ENCODE peak calls at places on chromosomes 7 and 10, in eight cellular contexts. D is esophagus muscularis mucosa; O is colonic mucosa; V is cardiac muscle cell; L is CD8-positive, alpha-beta memory T cell; J is heart right ventricle; S is Peyer's patch; T is psoas muscle. A is an unnamed sample.

GRCh38 chr7:5450549-5451327 is 27.1 kb upstream of the TNRC18 start:
- DNase-seq in D (no peak), O (peak; percentile 58), V (peak; percentile 53), L (peak; percentile 47), J (peak; percentile 55), S (no peak), T (peak; percentile 72), A (peak; percentile 42)

GRCh38 chr10:93590638-93591037 is 10.4 kb downstream of the RBP4 start:
- DNase-seq in D (no peak), O (no peak), V (no peak), L (no peak), J (no peak), S (no peak), T (no peak), A (no peak)

GRCh38 chr10:114375082-114375481 is 29.2 kb downstream of the AFAP1L2 start:
- DNase-seq in D (no peak), O (no peak), V (peak; percentile 86), L (no peak), J (no peak), S (no peak), T (no peak), A (peak; percentile 50)

GRCh38 chr10:103241262-103242011 is 4.2 kb upstream of the RPEL1 start:
- DNase-seq in D (no peak), O (peak; percentile 94), V (no peak), L (no peak), J (no peak), S (no peak), T (peak; percentile 62), A (peak; percentile 51)

GRCh38 chr10:103861501-103861900 is 6.1 kb upstream of the SH3PXD2A start:
- DNase-seq in D (no peak), O (no peak), V (no peak), L (no peak), J (no peak), S (no peak), T (no peak), A (peak; percentile 74)

GRCh38 chr7:155483868-155484325 is 26.0 kb downstream of the EN2 start:
- DNase-seq in D (no peak), O (no peak), V (peak; percentile 39), L (no peak), J (no peak), S (no peak), T (no peak), A (no peak)

GRCh38 chr7:15558747-15559146 is 3.1 kb downstream of the AGMO start:
- DNase-seq in D (no peak), O (no peak), V (no peak), L (no peak), J (no peak), S (no peak), T (no peak), A (no peak)

GRCh38 chr7:31251441-31251840 is 89.1 kb downstream of the NEUROD6 start:
- DNase-seq in D (no peak), O (no peak), V (no peak), L (no peak), J (no peak), S (no peak), T (no peak), A (no peak)

GRCh38 chr7:104945599-104945956 is 68.4 kb upstream of the KMT2E start:
- DNase-seq in D (no peak), O (no peak), V (no peak), L (no peak), J (no peak), S (no peak), T (no peak), A (no peak)

GRCh38 chr10:62732841-62733653 is 71.5 kb upstream of the ADO start:
- DNase-seq in D (no peak), O (no peak), V (peak; percentile 20), L (peak; percentile 81), J (no peak), S (peak; percentile 18), T (no peak), A (peak; percentile 96)

GRCh38 chr10:118337356-118337755 is 4.8 kb downstream of the FAM204A start:
- DNase-seq in D (no peak), O (no peak), V (no peak), L (no peak), J (no peak), S (no peak), T (no peak), A (no peak)

GRCh38 chr10:89563861-89564478 is 28.6 kb upstream of the SLC16A12 start:
- DNase-seq in D (no peak), O (peak; percentile 23), V (peak; percentile 64), L (peak; percentile 49), J (peak; percentile 17), S (no peak), T (no peak), A (peak; percentile 31)

GRCh38 chr7:87416682-87417587 is 58.5 kb downstream of the ABCB4 start:
- DNase-seq in D (no peak), O (peak; percentile 79), V (peak; percentile 80), L (peak; percentile 60), J (peak; percentile 66), S (peak; percentile 64), T (no peak), A (peak; percentile 80)

GRCh38 chr10:11175823-11176243 is 158.2 kb downstream of the CELF2 start:
- DNase-seq in D (no peak), O (no peak), V (no peak), L (no peak), J (no peak), S (peak; percentile 71), T (no peak), A (no peak)

GRCh38 chr7:2301510-2301860 is 12.8 kb downstream of the SNX8 start:
- DNase-seq in D (no peak), O (no peak), V (no peak), L (no peak), J (no peak), S (no peak), T (no peak), A (peak; percentile 38)

GRCh38 chr10:99531696-99532050 is 1.1 kb upstream of the NKX2-3 start:
- DNase-seq in D (no peak), O (no peak), V (no peak), L (no peak), J (no peak), S (no peak), T (no peak), A (no peak)

GRCh38 chr10:103931603-103932002 is 13.6 kb upstream of the STN1 start:
- DNase-seq in D (peak; percentile 45), O (no peak), V (no peak), L (no peak), J (no peak), S (no peak), T (no peak), A (no peak)

GRCh38 chr7:92621026-92621540 is 30.9 kb upstream of the FAM133B start:
- DNase-seq in D (no peak), O (peak; percentile 77), V (peak; percentile 97), L (peak; percentile 71), J (peak; percentile 74), S (peak; percentile 32), T (peak; percentile 52), A (peak; percentile 97)

GRCh38 chr7:47185193-47185592 is 396.7 kb downstream of the TNS3 start:
- DNase-seq in D (peak; percentile 88), O (no peak), V (no peak), L (no peak), J (no peak), S (no peak), T (no peak), A (no peak)
- H3K4me1 ChIP-seq in D (peaks cover 62% of the 10 kb centered on the region), O (no peaks in the 10 kb centered on the region), V (no peaks in the 10 kb centered on the region), L (no peaks in the 10 kb centered on the region), J (peaks cover 30% of the 10 kb centered on the region), S (no peaks in the 10 kb centered on the region), T (peaks cover 47% of the 10 kb centered on the region), A (no peaks in the 10 kb centered on the region)

DNA sequence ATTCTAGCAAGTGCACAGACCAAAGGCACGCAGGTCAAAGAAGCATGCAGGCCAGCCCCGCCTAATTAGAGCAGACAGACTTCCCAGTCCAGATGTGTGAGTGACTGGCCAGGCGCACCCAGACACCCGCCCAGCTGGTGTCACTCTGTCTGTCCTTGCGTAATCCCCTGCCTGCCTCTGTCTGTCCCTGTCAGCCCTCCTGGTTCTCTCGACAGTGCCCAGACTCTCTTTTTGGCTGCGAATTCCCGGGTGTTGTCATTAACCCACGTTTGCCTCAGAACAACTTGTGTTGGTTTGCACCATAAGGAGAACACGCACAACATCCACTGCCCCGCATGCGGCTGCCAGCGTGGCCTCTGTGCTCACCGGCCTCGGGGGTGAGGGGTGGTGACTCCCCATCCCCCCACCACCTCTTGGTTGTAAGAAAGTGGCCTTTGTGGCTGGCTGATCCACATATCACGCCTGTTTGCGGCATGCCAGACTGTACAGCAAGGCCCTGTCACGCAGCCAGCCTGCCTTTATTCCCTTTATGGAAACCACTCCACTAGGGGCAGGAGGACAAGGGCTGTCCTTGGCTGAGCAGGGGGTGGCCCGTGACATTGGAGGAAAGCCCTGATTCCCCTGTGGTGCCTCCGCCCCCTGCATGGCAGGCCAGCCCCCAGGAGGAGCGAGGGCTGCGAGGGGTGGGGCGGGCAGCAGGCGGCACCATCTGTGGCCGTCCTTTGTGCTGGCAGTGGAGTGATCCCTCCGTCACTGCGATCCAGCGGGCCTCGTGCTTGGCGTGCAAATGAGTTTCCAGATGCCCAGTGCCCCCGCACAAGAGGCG is 72.8 kb upstream of the PPIF start:
- DNase-seq in D (peak; percentile 96), O (peak; percentile 64), V (peak; percentile 46), L (no peak), J (peak; percentile 87), S (no peak), T (peak; percentile 93), A (peak; percentile 72)
- H3K27ac ChIP-seq in D (peak overlapping the region; percentile 82), O (peak overlapping the region; percentile 32), V (peak overlapping the region; percentile 75), L (no peak overlapping the region), J (peak overlapping the region; percentile 93), S (peak overlapping the region; percentile 17), T (peak overlapping the region; percentile 73), A (peak overlapping the region; percentile 63)

DNA sequence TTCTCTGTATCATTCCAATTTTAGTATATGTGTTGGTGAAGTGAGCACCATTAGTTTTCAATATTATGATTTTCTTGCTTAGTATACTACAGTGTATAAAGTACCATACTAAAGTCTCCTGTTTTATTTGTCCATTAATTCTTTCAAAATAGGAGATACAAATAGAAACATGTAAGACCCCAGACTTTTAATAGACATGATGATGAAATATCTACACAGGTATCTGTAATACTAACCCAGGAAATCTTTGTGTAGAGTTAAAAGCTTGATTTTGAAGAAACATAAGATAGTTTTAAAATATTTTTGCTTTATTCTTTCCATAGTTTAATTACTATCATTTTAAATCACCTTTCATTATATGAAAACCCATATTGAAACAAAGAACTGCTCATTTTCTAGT is 133.8 kb upstream of the WNT16 start:
- DNase-seq in D (no peak), O (no peak), V (no peak), L (no peak), J (no peak), S (no peak), T (no peak), A (no peak)
- H3K4me1 ChIP-seq in D (no peaks in the 10 kb centered on the region), O (no peaks in the 10 kb centered on the region), V (no peaks in the 10 kb centered on the region), L (no peaks in the 10 kb centered on the region), J (peaks cover 7% of the 10 kb centered on the region), S (no peaks in the 10 kb centered on the region), T (peaks cover 48% of the 10 kb centered on the region), A (no peaks in the 10 kb centered on the region)

DNA sequence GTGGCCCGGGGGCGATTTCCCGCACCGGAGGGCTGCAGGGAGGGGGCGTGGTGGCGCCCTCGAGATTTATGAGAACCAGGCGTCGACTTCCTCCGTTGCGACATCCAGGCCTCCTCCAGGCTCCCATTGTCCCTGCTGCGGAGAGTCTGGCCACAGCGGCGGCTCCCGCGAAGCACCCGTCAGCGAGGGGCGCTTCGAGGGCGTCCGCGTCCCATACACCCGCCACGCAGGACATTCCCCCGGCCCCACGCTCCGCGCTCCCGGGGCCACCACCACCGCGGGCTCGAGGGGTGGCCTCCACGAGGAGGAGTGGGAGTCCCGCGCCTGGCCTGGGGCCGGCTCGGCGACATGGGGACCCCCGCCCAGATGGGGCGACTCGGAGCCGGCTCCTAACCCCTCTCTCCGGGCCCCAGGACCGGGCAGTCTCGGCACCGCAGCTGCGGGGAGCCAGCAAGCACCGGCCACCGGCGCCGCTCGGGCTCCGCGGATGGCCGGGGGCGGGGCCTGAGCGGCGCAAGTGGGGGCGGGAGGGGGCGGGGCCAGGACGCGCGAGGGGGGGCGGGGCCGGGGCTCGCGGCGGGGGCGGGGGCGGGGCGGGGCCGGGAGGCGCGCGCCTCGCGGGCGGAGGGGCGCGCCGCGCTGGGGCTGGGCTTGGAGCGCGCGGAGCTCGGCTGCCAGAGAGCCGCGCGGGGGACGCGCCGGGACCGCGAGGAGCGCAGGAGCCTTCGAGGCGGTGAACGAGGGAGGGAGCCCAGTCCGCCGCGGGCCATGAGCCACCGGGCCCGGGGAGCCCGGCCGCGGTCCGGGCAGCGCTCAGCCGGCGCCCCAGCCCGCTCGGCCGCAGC is at the start of gene SH2B2:
- DNase-seq in D (no peak), O (peak; percentile 70), V (peak; percentile 77), L (peak; percentile 49), J (peak; percentile 73), S (peak; percentile 72), T (peak; percentile 88), A (peak; percentile 43)
- H3K27ac ChIP-seq in D (peak within 1 kb of the TSS; percentile 83), O (peak within 1 kb of the TSS; percentile 86), V (no peak within 1 kb of the TSS), L (peak within 1 kb of the TSS; percentile 16), J (peak within 1 kb of the TSS; percentile 90), S (peak within 1 kb of the TSS; percentile 74), T (peak within 1 kb of the TSS; percentile 92), A (peak within 1 kb of the TSS; percentile 39)